ENCODE peak calls at places on chromosome 20, in six cellular contexts. F is NB4, O is Kasumi-1, N is astrocyte of the cerebellum, G is neural crest cell, K is NCI-H345. A is an unnamed sample.

GRCh38 chr20:40797425-40797824 is 108.4 kb upstream of the MAFB start:
- DNase-seq in F (peak), O (peak), N (peak), G (no peak), K (no peak), A (no peak)

GRCh38 chr20:36998652-36999051 is 47.1 kb upstream of the SAMHD1 start:
- DNase-seq in F (no peak), O (no peak), N (no peak), G (no peak), K (no peak), A (no peak)

GRCh38 chr20:18585134-18585533 is 2.7 kb upstream of the DTD1 start:
- DNase-seq in F (no peak), O (no peak), N (no peak), G (no peak), K (peak), A (no peak)

GRCh38 chr20:18056174-18057105 is 1.3 kb downstream of the OVOL2 start:
- DNase-seq in F (peak), O (no peak), N (no peak), G (no peak), K (peak), A (peak)

GRCh38 chr20:14193443-14193842 is 144.0 kb downstream of the FLRT3 start:
- DNase-seq in F (no peak), O (no peak), N (no peak), G (no peak), K (no peak), A (no peak)

GRCh38 chr20:50342638-50343102 is 152.0 kb downstream of the CEBPB start:
- DNase-seq in F (no peak), O (no peak), N (no peak), G (no peak), K (no peak), A (no peak)

GRCh38 chr20:57809661-57810172 is 99.9 kb upstream of the PMEPA1 start:
- DNase-seq in F (peak), O (no peak), N (no peak), G (no peak), K (no peak), A (no peak)

GRCh38 chr20:59010995-59011873 is 4.2 kb upstream of the CTSZ start:
- DNase-seq in F (no peak), O (no peak), N (peak), G (no peak), K (no peak), A (peak)

GRCh38 chr20:60268502-60268901 is 310.3 kb downstream of the CDH26 start:
- DNase-seq in F (no peak), O (no peak), N (no peak), G (no peak), K (no peak), A (no peak)

GRCh38 chr20:1526896-1527295 is 30.6 kb downstream of the SIRPD start:
- DNase-seq in F (no peak), O (peak), N (no peak), G (no peak), K (no peak), A (no peak)

GRCh38 chr20:39853664-39854063 is 835.4 kb downstream of the MAFB start:
- DNase-seq in F (no peak), O (no peak), N (no peak), G (peak), K (no peak), A (no peak)

GRCh38 chr20:57346477-57346876 is 4.6 kb upstream of the RAE1 start:
- DNase-seq in F (peak), O (peak), N (peak), G (peak), K (peak), A (peak)

GRCh38 chr20:3755814-3756480 is 11.6 kb downstream of the ADISSP start:
- DNase-seq in F (no peak), O (no peak), N (no peak), G (no peak), K (no peak), A (no peak)

GRCh38 chr20:9301129-9302072 is 213.0 kb upstream of the LAMP5 start:
- DNase-seq in F (no peak), O (no peak), N (peak), G (no peak), K (peak), A (no peak)

GRCh38 chr20:17749979-17750721 is 50.4 kb downstream of the BANF2 start:
- DNase-seq in F (no peak), O (no peak), N (no peak), G (no peak), K (no peak), A (no peak)

A was measured in D341Med.